ENCODE peak calls at places on chromosomes 3 and 15, in five cellular contexts. One of them, this sample, is unnamed.

GRCh38 chr3:128447561-128448013 is 19.1 kb downstream of the DNAJB8 start:
- DNase-seq in A549: no peak
- DNase-seq in endothelial cell of umbilical vein: no peak
- DNase-seq in K562: no peak
- DNase-seq in HepG2: no peak
- DNase-seq in this sample: no peak

GRCh38 chr3:180679178-180680096 is at the start of gene CCDC39:
- DNase-seq in A549: peak
- DNase-seq in endothelial cell of umbilical vein: peak
- DNase-seq in K562: peak
- DNase-seq in HepG2: peak
- DNase-seq in this sample: no peak

GRCh38 chr3:153903430-153903829 is 217.8 kb upstream of the ARHGEF26 start:
- DNase-seq in A549: peak
- DNase-seq in endothelial cell of umbilical vein: no peak
- DNase-seq in K562: no peak
- DNase-seq in HepG2: no peak
- DNase-seq in this sample: peak

GRCh38 chr3:134340362-134340997 is 33.8 kb downstream of the AMOTL2 start:
- DNase-seq in A549: no peak
- DNase-seq in endothelial cell of umbilical vein: no peak
- DNase-seq in K562: no peak
- DNase-seq in HepG2: no peak
- DNase-seq in this sample: no peak

GRCh38 chr15:39595621-39596221 is 14.8 kb downstream of the THBS1 start:
- DNase-seq in A549: no peak
- DNase-seq in endothelial cell of umbilical vein: peak
- DNase-seq in K562: no peak
- DNase-seq in HepG2: no peak
- DNase-seq in this sample: no peak

GRCh38 chr15:31314380-31314779 is 12.3 kb upstream of the KLF13 start:
- DNase-seq in A549: no peak
- DNase-seq in endothelial cell of umbilical vein: no peak
- DNase-seq in K562: no peak
- DNase-seq in HepG2: no peak
- DNase-seq in this sample: no peak

GRCh38 chr15:47839233-47839867 is 122.0 kb downstream of the SEMA6D start:
- DNase-seq in A549: no peak
- DNase-seq in endothelial cell of umbilical vein: no peak
- DNase-seq in K562: no peak
- DNase-seq in HepG2: no peak
- DNase-seq in this sample: no peak

GRCh38 chr3:184662192-184662591 is 49.7 kb downstream of the MAGEF1 start:
- DNase-seq in A549: no peak
- DNase-seq in endothelial cell of umbilical vein: no peak
- DNase-seq in K562: no peak
- DNase-seq in HepG2: no peak
- DNase-seq in this sample: no peak

GRCh38 chr15:52069559-52069958 is 43.0 kb downstream of the BCL2L10 start:
- DNase-seq in A549: no peak
- DNase-seq in endothelial cell of umbilical vein: no peak
- DNase-seq in K562: no peak
- DNase-seq in HepG2: peak
- DNase-seq in this sample: no peak

GRCh38 chr3:66428733-66429132 is 72.1 kb downstream of the LRIG1 start:
- DNase-seq in A549: peak
- DNase-seq in endothelial cell of umbilical vein: peak
- DNase-seq in K562: no peak
- DNase-seq in HepG2: no peak
- DNase-seq in this sample: peak

GRCh38 chr3:142445816-142446254 is 2.0 kb downstream of the XRN1 start:
- DNase-seq in A549: no peak
- DNase-seq in endothelial cell of umbilical vein: peak
- DNase-seq in K562: no peak
- DNase-seq in HepG2: peak
- DNase-seq in this sample: peak

GRCh38 chr3:99639579-99639978 is 1.2 kb downstream of the COL8A1 start:
- DNase-seq in A549: no peak
- DNase-seq in endothelial cell of umbilical vein: peak
- DNase-seq in K562: no peak
- DNase-seq in HepG2: no peak
- DNase-seq in this sample: peak

GRCh38 chr3:27220166-27220565 is 149.0 kb downstream of the NEK10 start:
- DNase-seq in A549: no peak
- DNase-seq in endothelial cell of umbilical vein: no peak
- DNase-seq in K562: no peak
- DNase-seq in HepG2: no peak
- DNase-seq in this sample: no peak

GRCh38 chr3:58562498-58562897 is 14.7 kb downstream of the FAM107A start:
- DNase-seq in A549: no peak
- DNase-seq in endothelial cell of umbilical vein: no peak
- DNase-seq in K562: no peak
- DNase-seq in HepG2: no peak
- DNase-seq in this sample: no peak

GRCh38 chr15:71761649-71762048 is 48.7 kb upstream of the NR2E3 start:
- DNase-seq in A549: peak
- DNase-seq in endothelial cell of umbilical vein: peak
- DNase-seq in K562: no peak
- DNase-seq in HepG2: peak
- DNase-seq in this sample: peak

GRCh38 chr3:43627360-43627759 is 5.5 kb upstream of the ANO10 start:
- DNase-seq in A549: no peak
- DNase-seq in endothelial cell of umbilical vein: no peak
- DNase-seq in K562: no peak
- DNase-seq in HepG2: no peak
- DNase-seq in this sample: no peak

GRCh38 chr15:99476413-99477222 is 89.2 kb upstream of the MEF2A start:
- DNase-seq in A549: peak
- DNase-seq in endothelial cell of umbilical vein: peak
- DNase-seq in K562: no peak
- DNase-seq in HepG2: peak
- DNase-seq in this sample: peak

GRCh38 chr15:65939901-65940617 is 70.8 kb downstream of the RAB11A start:
- DNase-seq in A549: peak
- DNase-seq in endothelial cell of umbilical vein: peak
- DNase-seq in K562: no peak
- DNase-seq in HepG2: no peak
- DNase-seq in this sample: no peak

GRCh38 chr15:68552773-68553172 is 26.0 kb upstream of the CORO2B start:
- DNase-seq in A549: peak
- DNase-seq in endothelial cell of umbilical vein: no peak
- DNase-seq in K562: no peak
- DNase-seq in HepG2: no peak
- DNase-seq in this sample: no peak

GRCh38 chr15:52486003-52486996 is 42.4 kb downstream of the MYO5A start:
- DNase-seq in A549: no peak
- DNase-seq in endothelial cell of umbilical vein: no peak
- DNase-seq in K562: no peak
- DNase-seq in HepG2: no peak
- DNase-seq in this sample: no peak

GRCh38 chr3:112629425-112629824 is 11.5 kb downstream of the CCDC80 start:
- DNase-seq in A549: peak
- DNase-seq in endothelial cell of umbilical vein: peak
- DNase-seq in K562: no peak
- DNase-seq in HepG2: no peak
- DNase-seq in this sample: peak

GRCh38 chr3:140842984-140843649 is 98.5 kb upstream of the SLC25A36 start:
- DNase-seq in A549: no peak
- DNase-seq in endothelial cell of umbilical vein: no peak
- DNase-seq in K562: no peak
- DNase-seq in HepG2: no peak
- DNase-seq in this sample: peak

GRCh38 chr3:114706591-114707224 is 412.9 kb downstream of the TIGIT start:
- DNase-seq in A549: peak
- DNase-seq in endothelial cell of umbilical vein: peak
- DNase-seq in K562: peak
- DNase-seq in HepG2: peak
- DNase-seq in this sample: peak

GRCh38 chr3:112136959-112137693 is 4.1 kb upstream of the GCSAM start:
- DNase-seq in A549: peak
- DNase-seq in endothelial cell of umbilical vein: peak
- DNase-seq in K562: no peak
- DNase-seq in HepG2: peak
- DNase-seq in this sample: peak

GRCh38 chr3:185069583-185070030 is 83.3 kb downstream of the C3orf70 start:
- DNase-seq in A549: no peak
- DNase-seq in endothelial cell of umbilical vein: no peak
- DNase-seq in K562: no peak
- DNase-seq in HepG2: peak
- DNase-seq in this sample: peak

GRCh38 chr3:183927059-183927458 is 42.4 kb upstream of the PARL start:
- DNase-seq in A549: no peak
- DNase-seq in endothelial cell of umbilical vein: no peak
- DNase-seq in K562: no peak
- DNase-seq in HepG2: no peak
- DNase-seq in this sample: no peak

GRCh38 chr3:10194328-10195071 is 29.8 kb downstream of the IRAK2 start:
- DNase-seq in A549: no peak
- DNase-seq in endothelial cell of umbilical vein: no peak
- DNase-seq in K562: peak
- DNase-seq in HepG2: no peak
- DNase-seq in this sample: peak

GRCh38 chr3:137035631-137036030 is 77.8 kb downstream of the IL20RB start:
- DNase-seq in A549: peak
- DNase-seq in endothelial cell of umbilical vein: peak
- DNase-seq in K562: peak
- DNase-seq in HepG2: peak
- DNase-seq in this sample: peak

GRCh38 chr3:166372571-166373106 is 535.4 kb upstream of the BCHE start:
- DNase-seq in A549: no peak
- DNase-seq in endothelial cell of umbilical vein: no peak
- DNase-seq in K562: no peak
- DNase-seq in HepG2: no peak
- DNase-seq in this sample: no peak

GRCh38 chr15:79329186-79329611 is 18.3 kb downstream of the TMED3 start:
- DNase-seq in A549: peak
- DNase-seq in endothelial cell of umbilical vein: peak
- DNase-seq in K562: no peak
- DNase-seq in HepG2: peak
- DNase-seq in this sample: peak

GRCh38 chr3:104598848-104599501 is 767.7 kb upstream of the ALCAM start:
- DNase-seq in A549: peak
- DNase-seq in endothelial cell of umbilical vein: no peak
- DNase-seq in K562: no peak
- DNase-seq in HepG2: no peak
- DNase-seq in this sample: no peak

GRCh38 chr3:142495103-142495502 is 47.3 kb upstream of the XRN1 start:
- DNase-seq in A549: no peak
- DNase-seq in endothelial cell of umbilical vein: no peak
- DNase-seq in K562: no peak
- DNase-seq in HepG2: no peak
- DNase-seq in this sample: no peak

DNA sequence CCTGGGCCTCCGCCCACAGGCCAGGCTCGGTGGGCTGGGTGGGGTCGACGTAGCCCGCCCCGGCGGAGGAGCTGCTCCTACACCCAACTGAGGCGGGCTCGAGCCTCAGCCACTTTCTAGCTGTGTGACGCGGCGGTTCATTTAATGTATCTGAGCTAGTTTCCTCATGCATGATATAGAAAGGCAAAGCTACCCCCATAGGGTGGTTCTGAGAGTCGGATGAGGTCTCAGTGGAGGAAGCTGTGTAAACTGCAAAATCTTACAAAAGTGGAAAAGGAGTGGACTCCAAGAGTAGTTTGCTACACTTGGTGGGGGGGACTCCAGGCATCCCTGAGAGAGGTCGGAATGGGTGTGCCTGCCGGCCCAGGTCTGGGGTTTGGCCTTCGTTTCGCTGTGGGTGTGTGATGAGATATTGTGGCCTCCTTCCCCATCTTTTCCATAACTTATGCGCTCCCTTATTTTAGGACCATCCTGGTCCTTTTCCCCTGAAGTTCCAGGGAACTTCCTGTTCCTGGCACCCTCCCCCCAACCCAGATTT is 933 bp downstream of the PDIA5 start:
- DNase-seq in A549: peak
- DNase-seq in endothelial cell of umbilical vein: peak
- DNase-seq in K562: no peak
- DNase-seq in HepG2: no peak
- DNase-seq in this sample: peak
- TF ChIP-seq POLR2A in A549: no peak
- TF ChIP-seq POLR2A in endothelial cell of umbilical vein: no peak
- TF ChIP-seq POLR2A in K562: no peak
- TF ChIP-seq POLR2A in HepG2: peak
- TF ChIP-seq POLR2A in this sample: no peak

GRCh38 chr3:169813757-169814517 is 1.2 kb upstream of the LRRC34 start:
- DNase-seq in A549: peak
- DNase-seq in endothelial cell of umbilical vein: peak
- DNase-seq in K562: no peak
- DNase-seq in HepG2: peak
- DNase-seq in this sample: peak
- TF ChIP-seq CTCF in A549: peak
- TF ChIP-seq CTCF in endothelial cell of umbilical vein: peak
- TF ChIP-seq CTCF in K562: no peak
- TF ChIP-seq CTCF in HepG2: peak
- TF ChIP-seq CTCF in this sample: peak

GRCh38 chr15:78327442-78327841 is 12.7 kb upstream of the CRABP1 start:
- DNase-seq in A549: no peak
- DNase-seq in endothelial cell of umbilical vein: no peak
- DNase-seq in K562: no peak
- DNase-seq in HepG2: no peak
- DNase-seq in this sample: peak
- TF ChIP-seq MYC in A549: no peak
- TF ChIP-seq MYC in endothelial cell of umbilical vein: no peak
- TF ChIP-seq MYC in K562: no peak
- TF ChIP-seq MYC in HepG2: no peak
- TF ChIP-seq MYC in this sample: no peak

GRCh38 chr3:13582366-13583250 is 33.7 kb downstream of the FBLN2 start:
- DNase-seq in A549: no peak
- DNase-seq in endothelial cell of umbilical vein: no peak
- DNase-seq in K562: no peak
- DNase-seq in HepG2: no peak
- DNase-seq in this sample: no peak

GRCh38 chr3:13583251-13584180 is 34.6 kb downstream of the FBLN2 start:
- DNase-seq in A549: no peak
- DNase-seq in endothelial cell of umbilical vein: no peak
- DNase-seq in K562: no peak
- DNase-seq in HepG2: no peak
- DNase-seq in this sample: no peak

GRCh38 chr3:13584427-13584891 is 35.5 kb downstream of the FBLN2 start:
- DNase-seq in A549: no peak
- DNase-seq in endothelial cell of umbilical vein: no peak
- DNase-seq in K562: no peak
- DNase-seq in HepG2: no peak
- DNase-seq in this sample: no peak

GRCh38 chr3:13587442-13587841 is 38.5 kb downstream of the FBLN2 start:
- DNase-seq in A549: no peak
- DNase-seq in endothelial cell of umbilical vein: no peak
- DNase-seq in K562: no peak
- DNase-seq in HepG2: no peak
- DNase-seq in this sample: no peak

DNA sequence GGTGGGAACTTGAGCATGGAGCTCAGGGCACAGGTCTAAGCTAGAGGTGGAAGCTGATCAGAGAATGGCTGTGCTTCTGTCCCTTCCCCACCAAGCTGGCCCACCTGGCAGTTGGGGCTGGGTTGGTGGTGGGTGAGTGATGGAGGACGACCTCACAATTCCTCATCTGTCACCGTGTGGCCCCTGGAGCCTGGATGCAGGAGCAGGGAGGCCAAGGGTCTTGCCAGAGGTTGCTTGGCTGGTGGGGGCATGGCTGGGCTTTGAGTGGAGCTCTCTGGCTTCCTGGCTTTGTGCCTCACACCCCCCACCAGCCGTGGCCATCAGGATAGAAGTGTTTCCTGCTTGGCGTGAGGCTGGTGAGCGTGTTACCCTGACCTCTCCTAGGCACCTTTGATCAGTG is 36.0 kb downstream of the FBLN2 start:
- DNase-seq in A549: no peak
- DNase-seq in endothelial cell of umbilical vein: no peak
- DNase-seq in K562: no peak
- DNase-seq in HepG2: no peak
- DNase-seq in this sample: no peak
- TF ChIP-seq POLR2A in A549: no peak
- TF ChIP-seq POLR2A in endothelial cell of umbilical vein: no peak
- TF ChIP-seq POLR2A in K562: no peak
- TF ChIP-seq POLR2A in HepG2: no peak
- TF ChIP-seq POLR2A in this sample: no peak

This sample was measured in NB4.